ENCODE peak calls at places on chromosomes 11 and 22, in nine cellular contexts. S is RCC 7860, Y is EL, N is HEK293T, P is naive B cell, F is tibial nerve, H is coronary artery, J is activated gamma-delta T cell, O is Ammon's horn. V is an unnamed sample.

GRCh38 chr22:30253205-30253852 is 6.8 kb upstream of the LIF start:
- DNase-seq in S (peak), Y (no peak), N (no peak), P (no peak), F (peak), H (no peak), J (no peak), O (peak), V (no peak)

GRCh38 chr22:39177456-39177775 is 24.9 kb upstream of the CBX7 start:
- DNase-seq in S (no peak), Y (peak), N (no peak), P (no peak), F (no peak), H (no peak), J (no peak), O (no peak), V (no peak)

GRCh38 chr11:64051297-64051696 is 15.6 kb downstream of the FLRT1 start:
- DNase-seq in S (no peak), Y (no peak), N (no peak), P (no peak), F (no peak), H (no peak), J (no peak), O (no peak), V (no peak)

GRCh38 chr22:19568337-19569311 is 44.4 kb upstream of the CLDN5 start:
- DNase-seq in S (peak), Y (peak), N (no peak), P (no peak), F (no peak), H (no peak), J (no peak), O (no peak), V (peak)

GRCh38 chr11:84800755-84801346 is 826.3 kb downstream of the DLG2 start:
- DNase-seq in S (peak), Y (peak), N (peak), P (no peak), F (no peak), H (no peak), J (no peak), O (peak), V (peak)

GRCh38 chr11:65298131-65298535 is 16.5 kb upstream of the CDC42EP2 start:
- DNase-seq in S (no peak), Y (no peak), N (no peak), P (no peak), F (peak), H (peak), J (no peak), O (peak), V (no peak)

GRCh38 chr11:925496-926301 is at the start of gene AP2A2:
- DNase-seq in S (peak), Y (peak), N (peak), P (peak), F (peak), H (no peak), J (peak), O (peak), V (peak)

GRCh38 chr11:111602865-111603632 is 800 bp downstream of the SIK2 start:
- DNase-seq in S (no peak), Y (peak), N (peak), P (peak), F (no peak), H (no peak), J (no peak), O (peak), V (peak)

GRCh38 chr11:85961930-85962363 is 106.8 kb downstream of the CCDC83 start:
- DNase-seq in S (no peak), Y (no peak), N (no peak), P (no peak), F (no peak), H (no peak), J (no peak), O (no peak), V (no peak)

GRCh38 chr11:122910775-122911174 is 28.2 kb downstream of the JHY start:
- DNase-seq in S (no peak), Y (no peak), N (no peak), P (no peak), F (no peak), H (no peak), J (no peak), O (peak), V (peak)

GRCh38 chr22:17637490-17638181 is 921 bp upstream of the BCL2L13 start:
- DNase-seq in S (no peak), Y (no peak), N (no peak), P (no peak), F (no peak), H (no peak), J (no peak), O (no peak), V (no peak)

GRCh38 chr22:36287881-36288515 is 35.1 kb downstream of the APOL1 start:
- DNase-seq in S (no peak), Y (no peak), N (no peak), P (no peak), F (no peak), H (no peak), J (no peak), O (no peak), V (no peak)

GRCh38 chr22:30325065-30325720 is 1.5 kb downstream of the TBC1D10A start:
- DNase-seq in S (peak), Y (peak), N (no peak), P (no peak), F (no peak), H (no peak), J (no peak), O (no peak), V (peak)

GRCh38 chr11:8373519-8374432 is 110.1 kb upstream of the LMO1 start:
- DNase-seq in S (no peak), Y (no peak), N (no peak), P (no peak), F (no peak), H (peak), J (no peak), O (no peak), V (no peak)

GRCh38 chr22:43136255-43136654 is 6.9 kb downstream of the MCAT start:
- DNase-seq in S (no peak), Y (peak), N (peak), P (peak), F (no peak), H (no peak), J (no peak), O (peak), V (peak)

GRCh38 chr11:57800444-57801184 is 39.0 kb downstream of the CTNND1 start:
- DNase-seq in S (peak), Y (peak), N (peak), P (peak), F (no peak), H (no peak), J (no peak), O (peak), V (peak)

GRCh38 chr22:43827926-43828710 is 16.0 kb upstream of the EFCAB6 start:
- DNase-seq in S (no peak), Y (no peak), N (no peak), P (no peak), F (no peak), H (peak), J (no peak), O (no peak), V (no peak)

GRCh38 chr11:121555172-121555571 is 102.4 kb upstream of the SORL1-AS1 start:
- DNase-seq in S (no peak), Y (no peak), N (no peak), P (no peak), F (no peak), H (no peak), J (no peak), O (no peak), V (peak)

V was measured in GM03348.